ENCODE peak calls at places on chromosome 11, in seven cellular contexts. X, Z, G, C, Y, N and E are unnamed samples.
A peak's percentile ranks its signal among the peaks of the same experiment; 100 is the strongest.

GRCh38 chr11:1301220-1302000 is 8.0 kb downstream of the TOLLIP start:
- DNase-seq in X (no peak), Z (peak; percentile 4), G (peak; percentile 15), C (no peak), Y (no peak), N (no peak), E (no peak)

GRCh38 chr11:60951909-60952741 is at the start of gene SLC15A3:
- DNase-seq in X (peak; percentile 35), Z (peak; percentile 95), G (peak; percentile 47), C (peak; percentile 18), Y (no peak), N (peak; percentile 72), E (peak; percentile 67)

GRCh38 chr11:118046051-118046963 is 30.6 kb upstream of the TMPRSS4 start:
- DNase-seq in X (no peak), Z (no peak), G (no peak), C (peak; percentile 25), Y (peak; percentile 25), N (no peak), E (no peak)

GRCh38 chr11:58637367-58637766 is 14.9 kb downstream of the CNTF start:
- DNase-seq in X (no peak), Z (no peak), G (no peak), C (no peak), Y (no peak), N (no peak), E (no peak)

GRCh38 chr11:26841818-26842457 is 120.1 kb upstream of the SLC5A12 start:
- DNase-seq in X (no peak), Z (no peak), G (no peak), C (no peak), Y (no peak), N (peak; percentile 67), E (no peak)

GRCh38 chr11:74253361-74253760 is 58.1 kb downstream of the P4HA3 start:
- DNase-seq in X (no peak), Z (no peak), G (no peak), C (no peak), Y (no peak), N (no peak), E (no peak)

GRCh38 chr11:126158054-126158791 is 53.2 kb downstream of the RPUSD4 start:
- DNase-seq in X (no peak), Z (peak; percentile 21), G (no peak), C (no peak), Y (no peak), N (no peak), E (no peak)

GRCh38 chr11:63906087-63906486 is 10.9 kb downstream of the RCOR2 start:
- DNase-seq in X (no peak), Z (no peak), G (no peak), C (no peak), Y (no peak), N (no peak), E (no peak)

GRCh38 chr11:124891390-124891861 is 6.2 kb downstream of the ROBO4 start:
- DNase-seq in X (no peak), Z (peak; percentile 25), G (peak; percentile 15), C (no peak), Y (no peak), N (no peak), E (peak; percentile 88)

GRCh38 chr11:34940026-34940677 is 23.7 kb downstream of the PDHX start:
- DNase-seq in X (no peak), Z (no peak), G (no peak), C (no peak), Y (no peak), N (peak; percentile 46), E (no peak)

GRCh38 chr11:122817121-122817520 is 21.2 kb upstream of the CRTAM start:
- DNase-seq in X (no peak), Z (no peak), G (peak; percentile 26), C (no peak), Y (no peak), N (no peak), E (no peak)

GRCh38 chr11:45486461-45486860 is 179.0 kb downstream of the CHST1 start:
- DNase-seq in X (no peak), Z (no peak), G (no peak), C (no peak), Y (no peak), N (no peak), E (no peak)

GRCh38 chr11:125343732-125344131 is 152.3 kb downstream of the FEZ1 start:
- DNase-seq in X (no peak), Z (no peak), G (no peak), C (no peak), Y (no peak), N (no peak), E (peak; percentile 47)

GRCh38 chr11:108906329-108906728 is 241.5 kb downstream of the DDX10 start:
- DNase-seq in X (no peak), Z (no peak), G (no peak), C (no peak), Y (no peak), N (peak; percentile 87), E (no peak)

GRCh38 chr11:38089728-38090127 is 1491.7 kb upstream of the RAG2 start:
- DNase-seq in X (no peak), Z (no peak), G (no peak), C (no peak), Y (no peak), N (peak; percentile 13), E (no peak)

GRCh38 chr11:78833237-78833636 is 258.6 kb upstream of the NARS2 start:
- DNase-seq in X (no peak), Z (no peak), G (no peak), C (no peak), Y (no peak), N (no peak), E (no peak)

GRCh38 chr11:94948070-94948617 is 25.2 kb downstream of the CWC15 start:
- DNase-seq in X (no peak), Z (peak; percentile 85), G (no peak), C (no peak), Y (no peak), N (peak; percentile 75), E (no peak)

GRCh38 chr11:86234831-86235461 is 9.6 kb upstream of the EED start:
- DNase-seq in X (no peak), Z (no peak), G (no peak), C (no peak), Y (no peak), N (no peak), E (no peak)

GRCh38 chr11:11157201-11157600 is 195.8 kb downstream of the CSNK2A3 start:
- DNase-seq in X (no peak), Z (peak; percentile 44), G (no peak), C (peak; percentile 44), Y (peak; percentile 73), N (peak; percentile 29), E (peak; percentile 32)

GRCh38 chr11:26335903-26336302 is 4.0 kb downstream of the ANO3 start:
- DNase-seq in X (no peak), Z (no peak), G (no peak), C (no peak), Y (no peak), N (no peak), E (no peak)

GRCh38 chr11:2524446-2525165 is 79.8 kb downstream of the KCNQ1 start:
- DNase-seq in X (no peak), Z (peak; percentile 64), G (peak; percentile 19), C (no peak), Y (no peak), N (no peak), E (peak; percentile 6)

GRCh38 chr11:21321530-21321929 is 652.1 kb downstream of the NELL1 start:
- DNase-seq in X (no peak), Z (no peak), G (no peak), C (no peak), Y (no peak), N (no peak), E (no peak)

GRCh38 chr11:41522391-41522790 is 62.9 kb upstream of the LRRC4C start:
- DNase-seq in X (no peak), Z (no peak), G (no peak), C (no peak), Y (no peak), N (no peak), E (no peak)

GRCh38 chr11:19632435-19632834 is 80.2 kb upstream of the NAV2 start:
- DNase-seq in X (no peak), Z (no peak), G (no peak), C (no peak), Y (no peak), N (peak; percentile 71), E (no peak)

GRCh38 chr11:72227316-72228228 is 3.0 kb downstream of the INPPL1 start:
- DNase-seq in X (no peak), Z (no peak), G (no peak), C (no peak), Y (no peak), N (no peak), E (peak; percentile 45)

GRCh38 chr11:3893311-3893710 is 37.8 kb downstream of the STIM1 start:
- DNase-seq in X (no peak), Z (no peak), G (no peak), C (no peak), Y (no peak), N (no peak), E (no peak)

GRCh38 chr11:45176996-45177395 is 30.6 kb downstream of the PRDM11 start:
- DNase-seq in X (no peak), Z (no peak), G (no peak), C (no peak), Y (no peak), N (no peak), E (peak; percentile 53)

GRCh38 chr11:122765487-122766131 is 72.7 kb upstream of the CRTAM start:
- DNase-seq in X (no peak), Z (no peak), G (no peak), C (no peak), Y (no peak), N (no peak), E (no peak)

GRCh38 chr11:65182258-65183170 is 786 bp downstream of the CAPN1 start:
- DNase-seq in X (no peak), Z (no peak), G (peak; percentile 73), C (no peak), Y (no peak), N (peak; percentile 25), E (peak; percentile 73)

GRCh38 chr11:113242767-113243397 is 71.5 kb upstream of the TTC12 start:
- DNase-seq in X (peak; percentile 50), Z (no peak), G (no peak), C (no peak), Y (no peak), N (peak; percentile 47), E (peak; percentile 28)

GRCh38 chr11:121714356-121714755 is 261.6 kb upstream of the SORL1-AS1 start:
- DNase-seq in X (no peak), Z (no peak), G (no peak), C (no peak), Y (no peak), N (no peak), E (no peak)

GRCh38 chr11:130511765-130512164 is 63.3 kb downstream of the ADAMTS15 start:
- DNase-seq in X (no peak), Z (no peak), G (no peak), C (no peak), Y (no peak), N (no peak), E (no peak)

GRCh38 chr11:627273-627585 is 248 bp upstream of the SCT start:
- DNase-seq in X (no peak), Z (no peak), G (no peak), C (no peak), Y (no peak), N (no peak), E (no peak)

GRCh38 chr11:3164138-3164539 is 971 bp downstream of the OSBPL5 start:
- DNase-seq in X (no peak), Z (peak; percentile 10), G (no peak), C (no peak), Y (no peak), N (peak; percentile 16), E (peak; percentile 21)

GRCh38 chr11:60905551-60906113 is 753 bp downstream of the PRPF19 start:
- DNase-seq in X (no peak), Z (no peak), G (peak; percentile 44), C (no peak), Y (no peak), N (peak; percentile 68), E (no peak)

GRCh38 chr11:48024635-48025071 is 44.3 kb downstream of the PTPRJ start:
- DNase-seq in X (no peak), Z (no peak), G (no peak), C (no peak), Y (no peak), N (no peak), E (no peak)

GRCh38 chr11:2928605-2929510 is at the start of gene PHLDA2:
- DNase-seq in X (no peak), Z (peak; percentile 48), G (peak; percentile 73), C (no peak), Y (peak; percentile 35), N (peak; percentile 79), E (peak; percentile 78)

GRCh38 chr11:66418168-66418985 is 2.5 kb upstream of the NPAS4 start:
- DNase-seq in X (peak; percentile 68), Z (peak; percentile 95), G (peak; percentile 55), C (peak; percentile 45), Y (peak; percentile 44), N (peak; percentile 94), E (peak; percentile 88)